ENCODE peak calls at places on chromosomes 12 and 14, in eight cellular contexts. N is suprapubic skin, M is MM.1S, A is foreskin fibroblast, E is fibroblast of mammary gland, Y is lower leg skin, T is epithelial cell of esophagus, V is astrocyte of the spinal cord. X is an unnamed sample.

GRCh38 chr12:27309293-27309994 is 23.2 kb upstream of the BMAL2 start:
- DNase-seq in N (no peak), M (peak; percentile 85), A (no peak), E (no peak), Y (no peak), T (no peak), V (no peak), X (no peak)

GRCh38 chr12:68336754-68337343 is 4.7 kb upstream of the MDM1 start:
- DNase-seq in N (no peak), M (no peak), A (no peak), E (no peak), Y (no peak), T (peak; percentile 91), V (no peak), X (no peak)

GRCh38 chr12:106090586-106091411 is 48.0 kb downstream of the NUAK1 start:
- DNase-seq in N (no peak), M (no peak), A (peak; percentile 72), E (peak; percentile 52), Y (no peak), T (peak; percentile 31), V (peak; percentile 92), X (no peak)

GRCh38 chr12:104669057-104669770 is 212.5 kb downstream of the CHST11 start:
- DNase-seq in N (peak; percentile 75), M (no peak), A (no peak), E (no peak), Y (no peak), T (peak; percentile 76), V (peak; percentile 37), X (no peak)

GRCh38 chr14:85601246-85601645 is 71.3 kb downstream of the FLRT2 start:
- DNase-seq in N (no peak), M (no peak), A (no peak), E (peak; percentile 34), Y (no peak), T (no peak), V (no peak), X (no peak)

GRCh38 chr14:73695997-73696396 is 18.2 kb downstream of the PNMA1 start:
- DNase-seq in N (no peak), M (no peak), A (no peak), E (no peak), Y (no peak), T (no peak), V (no peak), X (no peak)

GRCh38 chr14:81366259-81366658 is 33.9 kb downstream of the STON2 start:
- DNase-seq in N (no peak), M (no peak), A (no peak), E (peak; percentile 12), Y (no peak), T (peak; percentile 68), V (peak; percentile 8), X (no peak)

GRCh38 chr12:68067762-68068376 is 78.6 kb downstream of the IFNG-AS1 start:
- DNase-seq in N (no peak), M (no peak), A (no peak), E (peak; percentile 0), Y (no peak), T (peak; percentile 16), V (no peak), X (no peak)

GRCh38 chr12:43965899-43966298 is 130.0 kb downstream of the TMEM117 start:
- DNase-seq in N (no peak), M (no peak), A (no peak), E (no peak), Y (no peak), T (no peak), V (no peak), X (no peak)

GRCh38 chr14:68978550-68978911 is 571 bp downstream of the ACTN1 start:
- DNase-seq in N (peak; percentile 79), M (no peak), A (peak; percentile 56), E (no peak), Y (no peak), T (peak; percentile 52), V (no peak), X (no peak)

GRCh38 chr14:59189281-59189821 is 884 bp downstream of the DAAM1 start:
- DNase-seq in N (peak; percentile 68), M (peak; percentile 6), A (no peak), E (no peak), Y (peak; percentile 38), T (peak; percentile 45), V (no peak), X (no peak)

GRCh38 chr12:122394626-122395194 is 27.8 kb downstream of the CLIP1 start:
- DNase-seq in N (peak; percentile 71), M (no peak), A (peak; percentile 4), E (peak; percentile 72), Y (peak; percentile 33), T (no peak), V (peak; percentile 3), X (no peak)
- H3K4me3 ChIP-seq in N (no peak overlapping the region), M (no peak overlapping the region), A (no peak overlapping the region), E (no peak overlapping the region), Y (no peak overlapping the region), T (no peak overlapping the region), V (no peak overlapping the region), X (no peak overlapping the region)

GRCh38 chr12:111764120-111764821 is 2.5 kb upstream of the ALDH2 start:
- DNase-seq in N (no peak), M (no peak), A (no peak), E (no peak), Y (no peak), T (no peak), V (no peak), X (no peak)

GRCh38 chr12:111768159-111768895 is 1.6 kb downstream of the ALDH2 start:
- DNase-seq in N (no peak), M (no peak), A (no peak), E (no peak), Y (no peak), T (no peak), V (no peak), X (no peak)

GRCh38 chr12:111767362-111768158 is 827 bp downstream of the ALDH2 start:
- DNase-seq in N (no peak), M (no peak), A (peak; percentile 9), E (peak; percentile 65), Y (no peak), T (peak; percentile 66), V (no peak), X (no peak)

GRCh38 chr12:111769599-111769998 is 2.9 kb downstream of the ALDH2 start:
- DNase-seq in N (no peak), M (no peak), A (no peak), E (no peak), Y (no peak), T (no peak), V (no peak), X (no peak)

DNA sequence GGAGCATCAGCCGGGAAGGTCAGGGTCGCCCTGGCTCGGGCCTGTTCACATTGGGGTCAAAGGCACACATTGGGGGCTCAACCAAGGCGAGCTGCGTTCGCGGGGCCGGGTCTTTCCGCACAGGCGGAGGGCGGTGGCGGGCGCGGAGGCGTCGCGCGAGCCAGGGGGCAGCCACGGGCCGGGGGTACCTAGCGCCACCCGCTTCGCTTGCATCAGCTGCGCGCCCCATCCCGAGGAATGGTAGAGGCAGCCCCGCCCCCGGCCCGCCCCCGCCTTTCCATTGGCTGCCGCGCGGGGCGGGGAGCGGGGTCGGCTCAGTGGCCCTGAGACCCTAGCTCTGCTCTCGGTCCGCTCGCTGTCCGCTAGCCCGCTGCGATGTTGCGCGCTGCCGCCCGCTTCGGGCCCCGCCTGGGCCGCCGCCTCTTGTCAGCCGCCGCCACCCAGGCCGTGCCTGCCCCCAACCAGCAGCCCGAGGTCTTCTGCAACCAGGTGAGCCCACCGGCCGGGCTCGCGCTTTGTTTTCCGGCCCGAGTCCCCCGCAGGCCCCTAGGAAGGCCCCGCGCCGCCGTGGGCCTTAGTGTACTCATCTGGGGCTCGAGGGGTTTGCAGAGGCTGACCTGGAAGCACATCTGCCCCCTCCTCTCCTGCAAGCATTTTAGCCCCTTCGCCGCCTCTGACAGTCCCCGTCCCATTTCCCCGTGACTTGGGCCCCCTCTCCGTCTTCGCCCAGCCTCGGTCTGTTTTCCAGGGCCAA is at the start of gene ALDH2:
- DNase-seq in N (peak; percentile 84), M (no peak), A (peak; percentile 32), E (no peak), Y (no peak), T (peak; percentile 49), V (peak; percentile 56), X (no peak)
- TF ChIP-seq CTCF in N (no peak), M (no peak), A (no peak), E (no peak), Y (no peak), T (no peak), V (no peak), X (no peak)

GRCh38 chr12:91774471-91774921 is 371.1 kb downstream of the BTG1 start:
- DNase-seq in N (no peak), M (peak; percentile 65), A (peak; percentile 36), E (peak; percentile 58), Y (no peak), T (no peak), V (peak; percentile 53), X (no peak)
- H3K4me3 ChIP-seq in N (no peak overlapping the region), M (peak overlapping the region; percentile 20), A (no peak overlapping the region), E (no peak overlapping the region), Y (no peak overlapping the region), T (no peak overlapping the region), V (no peak overlapping the region), X (no peak overlapping the region)

GRCh38 chr14:77800814-77801213 is 905 bp downstream of the ADCK1 start:
- DNase-seq in N (no peak), M (no peak), A (no peak), E (no peak), Y (no peak), T (no peak), V (no peak), X (no peak)

GRCh38 chr14:77794357-77794756 is 5.6 kb upstream of the ADCK1 start:
- DNase-seq in N (no peak), M (no peak), A (no peak), E (no peak), Y (no peak), T (no peak), V (no peak), X (no peak)

GRCh38 chr14:77804592-77804991 is 4.7 kb downstream of the ADCK1 start:
- DNase-seq in N (no peak), M (peak; percentile 41), A (no peak), E (peak; percentile 27), Y (no peak), T (peak; percentile 59), V (no peak), X (no peak)

GRCh38 chr14:77805703-77806102 is 5.8 kb downstream of the ADCK1 start:
- DNase-seq in N (no peak), M (no peak), A (no peak), E (no peak), Y (no peak), T (no peak), V (no peak), X (no peak)

DNA sequence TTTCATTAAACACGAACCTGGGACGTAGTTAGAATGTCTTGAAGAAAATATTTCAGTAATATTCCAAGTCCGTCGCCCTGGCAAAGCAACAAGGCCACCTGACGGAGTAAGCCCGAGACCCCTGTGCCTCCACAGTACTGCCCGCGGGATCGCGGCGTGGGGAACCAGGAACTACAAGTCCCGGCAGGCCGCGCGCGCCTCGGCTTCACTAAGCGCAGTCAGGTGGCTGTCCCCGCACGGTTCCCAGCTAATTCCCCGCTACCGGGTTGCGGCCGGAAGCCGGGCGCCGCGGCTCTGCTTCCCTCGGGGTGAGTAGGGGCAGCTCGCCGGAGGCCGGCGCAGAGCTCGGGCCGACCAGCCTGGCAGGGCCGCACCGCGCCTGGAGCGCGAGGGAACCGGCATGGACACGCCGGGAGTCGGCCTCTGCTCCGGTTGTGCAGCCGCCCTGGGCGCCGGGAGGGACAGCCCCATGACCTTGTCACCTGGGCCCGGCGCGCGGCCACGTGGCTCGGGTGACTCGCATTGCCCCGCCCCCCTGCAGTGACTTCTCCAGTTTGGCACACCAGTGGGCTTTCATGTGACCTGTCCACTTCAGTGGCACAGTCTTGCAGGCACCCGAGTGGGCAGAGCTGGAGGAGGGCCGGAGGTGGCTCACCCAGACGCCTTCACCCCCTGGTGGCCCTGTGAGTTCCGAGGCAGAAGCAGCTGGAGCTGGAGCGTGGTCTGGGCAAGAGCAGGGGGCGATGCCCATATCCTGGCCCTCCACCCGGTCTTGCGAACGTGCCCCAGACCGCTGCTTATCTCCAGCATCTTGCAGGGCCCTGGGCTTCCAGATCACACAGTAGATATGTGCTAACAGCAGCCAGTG is at the start of gene ADCK1:
- DNase-seq in N (peak; percentile 91), M (peak; percentile 67), A (peak; percentile 71), E (peak; percentile 69), Y (peak; percentile 85), T (peak; percentile 77), V (peak; percentile 74), X (no peak)
- TF ChIP-seq CTCF in N (peak; percentile 8), M (peak; percentile 28), A (peak; percentile 44), E (peak; percentile 37), Y (no peak), T (peak; percentile 26), V (peak; percentile 49), X (peak; percentile 52)